ENCODE peak calls at places on chromosome 17, in nine cellular contexts. One of them, this sample, is unnamed.

GRCh38 chr17:40326014-40326831 is 17.2 kb downstream of the RARA start:
- DNase-seq in iris pigment epithelial cell: no peak
- DNase-seq in NCI-H1092: no peak
- DNase-seq in NCI-H1930: no peak
- DNase-seq in transverse colon: peak; percentile 55
- DNase-seq in T1000: no peak
- DNase-seq in stimulated activated CD4-positive, alpha-beta T cell treated with anti-CD3 and anti-CD28 coated beads, Interleukin-1b, Interleukin-23, amount 100 ng/mL, for 24 hours: no peak
- DNase-seq in endothelial cell: no peak
- DNase-seq in NCI-H510A treated with DMSO at 0.1 percent for 48 hours: no peak
- DNase-seq in this sample: no peak

GRCh38 chr17:48998557-48999440 is 1.6 kb downstream of the IGF2BP1 start:
- DNase-seq in iris pigment epithelial cell: peak; percentile 66
- DNase-seq in NCI-H1092: no peak
- DNase-seq in NCI-H1930: no peak
- DNase-seq in transverse colon: no peak
- DNase-seq in T1000: no peak
- DNase-seq in stimulated activated CD4-positive, alpha-beta T cell treated with anti-CD3 and anti-CD28 coated beads, Interleukin-1b, Interleukin-23, amount 100 ng/mL, for 24 hours: no peak
- DNase-seq in endothelial cell: peak; percentile 53
- DNase-seq in NCI-H510A treated with DMSO at 0.1 percent for 48 hours: no peak
- DNase-seq in this sample: no peak

GRCh38 chr17:83204230-83204725 is 124.9 kb downstream of the METRNL start:
- DNase-seq in iris pigment epithelial cell: no peak
- DNase-seq in NCI-H1092: no peak
- DNase-seq in NCI-H1930: no peak
- DNase-seq in transverse colon: no peak
- DNase-seq in T1000: no peak
- DNase-seq in stimulated activated CD4-positive, alpha-beta T cell treated with anti-CD3 and anti-CD28 coated beads, Interleukin-1b, Interleukin-23, amount 100 ng/mL, for 24 hours: no peak
- DNase-seq in endothelial cell: no peak
- DNase-seq in NCI-H510A treated with DMSO at 0.1 percent for 48 hours: no peak
- DNase-seq in this sample: no peak

GRCh38 chr17:67420994-67421393 is 43.9 kb downstream of the PITPNC1 start:
- DNase-seq in iris pigment epithelial cell: no peak
- DNase-seq in NCI-H1092: no peak
- DNase-seq in NCI-H1930: no peak
- DNase-seq in transverse colon: no peak
- DNase-seq in T1000: no peak
- DNase-seq in stimulated activated CD4-positive, alpha-beta T cell treated with anti-CD3 and anti-CD28 coated beads, Interleukin-1b, Interleukin-23, amount 100 ng/mL, for 24 hours: no peak
- DNase-seq in endothelial cell: no peak
- DNase-seq in NCI-H510A treated with DMSO at 0.1 percent for 48 hours: no peak
- DNase-seq in this sample: no peak

GRCh38 chr17:46154151-46154816 is 38.9 kb downstream of the KANSL1 start:
- DNase-seq in iris pigment epithelial cell: peak; percentile 49
- DNase-seq in NCI-H1092: no peak
- DNase-seq in NCI-H1930: no peak
- DNase-seq in transverse colon: no peak
- DNase-seq in T1000: no peak
- DNase-seq in stimulated activated CD4-positive, alpha-beta T cell treated with anti-CD3 and anti-CD28 coated beads, Interleukin-1b, Interleukin-23, amount 100 ng/mL, for 24 hours: no peak
- DNase-seq in endothelial cell: no peak
- DNase-seq in NCI-H510A treated with DMSO at 0.1 percent for 48 hours: no peak
- DNase-seq in this sample: no peak

GRCh38 chr17:45364531-45365390 is 47.9 kb upstream of the MAP3K14 start:
- DNase-seq in iris pigment epithelial cell: peak; percentile 42
- DNase-seq in NCI-H1092: peak; percentile 20
- DNase-seq in NCI-H1930: peak; percentile 16
- DNase-seq in transverse colon: no peak
- DNase-seq in T1000: no peak
- DNase-seq in stimulated activated CD4-positive, alpha-beta T cell treated with anti-CD3 and anti-CD28 coated beads, Interleukin-1b, Interleukin-23, amount 100 ng/mL, for 24 hours: no peak
- DNase-seq in endothelial cell: peak; percentile 32
- DNase-seq in NCI-H510A treated with DMSO at 0.1 percent for 48 hours: peak; percentile 54
- DNase-seq in this sample: no peak

GRCh38 chr17:4901108-4901647 is 1.7 kb downstream of the CHRNE start:
- DNase-seq in iris pigment epithelial cell: no peak
- DNase-seq in NCI-H1092: no peak
- DNase-seq in NCI-H1930: no peak
- DNase-seq in transverse colon: no peak
- DNase-seq in T1000: no peak
- DNase-seq in stimulated activated CD4-positive, alpha-beta T cell treated with anti-CD3 and anti-CD28 coated beads, Interleukin-1b, Interleukin-23, amount 100 ng/mL, for 24 hours: no peak
- DNase-seq in endothelial cell: no peak
- DNase-seq in NCI-H510A treated with DMSO at 0.1 percent for 48 hours: no peak
- DNase-seq in this sample: no peak

GRCh38 chr17:18980682-18981384 is 23.7 kb downstream of the FAM83G start:
- DNase-seq in iris pigment epithelial cell: peak; percentile 58
- DNase-seq in NCI-H1092: no peak
- DNase-seq in NCI-H1930: no peak
- DNase-seq in transverse colon: no peak
- DNase-seq in T1000: peak; percentile 44
- DNase-seq in stimulated activated CD4-positive, alpha-beta T cell treated with anti-CD3 and anti-CD28 coated beads, Interleukin-1b, Interleukin-23, amount 100 ng/mL, for 24 hours: no peak
- DNase-seq in endothelial cell: no peak
- DNase-seq in NCI-H510A treated with DMSO at 0.1 percent for 48 hours: no peak
- DNase-seq in this sample: no peak

GRCh38 chr17:69997332-69997731 is 77.7 kb upstream of the KCNJ16 start:
- DNase-seq in iris pigment epithelial cell: peak; percentile 79
- DNase-seq in NCI-H1092: no peak
- DNase-seq in NCI-H1930: no peak
- DNase-seq in transverse colon: no peak
- DNase-seq in T1000: no peak
- DNase-seq in stimulated activated CD4-positive, alpha-beta T cell treated with anti-CD3 and anti-CD28 coated beads, Interleukin-1b, Interleukin-23, amount 100 ng/mL, for 24 hours: no peak
- DNase-seq in endothelial cell: no peak
- DNase-seq in NCI-H510A treated with DMSO at 0.1 percent for 48 hours: no peak
- DNase-seq in this sample: no peak

GRCh38 chr17:2797226-2797625 is 988 bp downstream of the RAP1GAP2 start:
- DNase-seq in iris pigment epithelial cell: no peak
- DNase-seq in NCI-H1092: no peak
- DNase-seq in NCI-H1930: no peak
- DNase-seq in transverse colon: no peak
- DNase-seq in T1000: no peak
- DNase-seq in stimulated activated CD4-positive, alpha-beta T cell treated with anti-CD3 and anti-CD28 coated beads, Interleukin-1b, Interleukin-23, amount 100 ng/mL, for 24 hours: no peak
- DNase-seq in endothelial cell: no peak
- DNase-seq in NCI-H510A treated with DMSO at 0.1 percent for 48 hours: no peak
- DNase-seq in this sample: no peak

GRCh38 chr17:78374631-78375274 is 3.7 kb upstream of the PGS1 start:
- DNase-seq in iris pigment epithelial cell: peak; percentile 84
- DNase-seq in NCI-H1092: no peak
- DNase-seq in NCI-H1930: no peak
- DNase-seq in transverse colon: no peak
- DNase-seq in T1000: no peak
- DNase-seq in stimulated activated CD4-positive, alpha-beta T cell treated with anti-CD3 and anti-CD28 coated beads, Interleukin-1b, Interleukin-23, amount 100 ng/mL, for 24 hours: no peak
- DNase-seq in endothelial cell: peak; percentile 72
- DNase-seq in NCI-H510A treated with DMSO at 0.1 percent for 48 hours: no peak
- DNase-seq in this sample: peak; percentile 49

GRCh38 chr17:6772016-6772415 is 4.0 kb upstream of the FBXO39 start:
- DNase-seq in iris pigment epithelial cell: no peak
- DNase-seq in NCI-H1092: no peak
- DNase-seq in NCI-H1930: no peak
- DNase-seq in transverse colon: no peak
- DNase-seq in T1000: no peak
- DNase-seq in stimulated activated CD4-positive, alpha-beta T cell treated with anti-CD3 and anti-CD28 coated beads, Interleukin-1b, Interleukin-23, amount 100 ng/mL, for 24 hours: no peak
- DNase-seq in endothelial cell: no peak
- DNase-seq in NCI-H510A treated with DMSO at 0.1 percent for 48 hours: no peak
- DNase-seq in this sample: no peak

GRCh38 chr17:19857640-19858039 is 10.1 kb downstream of the ULK2 start:
- DNase-seq in iris pigment epithelial cell: no peak
- DNase-seq in NCI-H1092: no peak
- DNase-seq in NCI-H1930: no peak
- DNase-seq in transverse colon: no peak
- DNase-seq in T1000: no peak
- DNase-seq in stimulated activated CD4-positive, alpha-beta T cell treated with anti-CD3 and anti-CD28 coated beads, Interleukin-1b, Interleukin-23, amount 100 ng/mL, for 24 hours: no peak
- DNase-seq in endothelial cell: no peak
- DNase-seq in NCI-H510A treated with DMSO at 0.1 percent for 48 hours: no peak
- DNase-seq in this sample: no peak

GRCh38 chr17:32445075-32445427 is 741 bp downstream of the PSMD11 start:
- DNase-seq in iris pigment epithelial cell: peak; percentile 82
- DNase-seq in NCI-H1092: no peak
- DNase-seq in NCI-H1930: no peak
- DNase-seq in transverse colon: peak; percentile 51
- DNase-seq in T1000: no peak
- DNase-seq in stimulated activated CD4-positive, alpha-beta T cell treated with anti-CD3 and anti-CD28 coated beads, Interleukin-1b, Interleukin-23, amount 100 ng/mL, for 24 hours: no peak
- DNase-seq in endothelial cell: no peak
- DNase-seq in NCI-H510A treated with DMSO at 0.1 percent for 48 hours: peak; percentile 13
- DNase-seq in this sample: no peak

GRCh38 chr17:19796457-19796856 is 48.4 kb upstream of the ALDH3A1 start:
- DNase-seq in iris pigment epithelial cell: no peak
- DNase-seq in NCI-H1092: no peak
- DNase-seq in NCI-H1930: no peak
- DNase-seq in transverse colon: no peak
- DNase-seq in T1000: no peak
- DNase-seq in stimulated activated CD4-positive, alpha-beta T cell treated with anti-CD3 and anti-CD28 coated beads, Interleukin-1b, Interleukin-23, amount 100 ng/mL, for 24 hours: no peak
- DNase-seq in endothelial cell: no peak
- DNase-seq in NCI-H510A treated with DMSO at 0.1 percent for 48 hours: no peak
- DNase-seq in this sample: no peak

GRCh38 chr17:20191066-20191465 is 181.9 kb downstream of the SPECC1 start:
- DNase-seq in iris pigment epithelial cell: peak; percentile 81
- DNase-seq in NCI-H1092: no peak
- DNase-seq in NCI-H1930: no peak
- DNase-seq in transverse colon: no peak
- DNase-seq in T1000: no peak
- DNase-seq in stimulated activated CD4-positive, alpha-beta T cell treated with anti-CD3 and anti-CD28 coated beads, Interleukin-1b, Interleukin-23, amount 100 ng/mL, for 24 hours: no peak
- DNase-seq in endothelial cell: no peak
- DNase-seq in NCI-H510A treated with DMSO at 0.1 percent for 48 hours: no peak
- DNase-seq in this sample: peak; percentile 26